ENCODE peak calls at places on chromosomes 1 and 21, in ten cellular contexts. M is activated CD8-positive, alpha-beta T cell treated with anti-CD3 and anti-CD28 coated beads, Interleukin-2, amount 10 ng/mL, durations not matched to agents 7 days and 5 days; F is NCI-H1105; I is K562; T is HT1080; J is NCI-H187 treated with DMSO at 0.1 percent for 48 hours; H is RPMI8226; A is H9; K is heart right ventricle; G is D341Med. Q is an unnamed sample.

GRCh38 chr1:2594641-2595131 is 8.1 kb downstream of the PRXL2B start:
- DNase-seq in M (no peak), T (no peak), I (no peak), F (no peak), J (no peak), H (no peak), G (no peak), A (peak), K (peak), Q (no peak)

GRCh38 chr1:216306830-216307229 is 116.4 kb downstream of the USH2A start:
- DNase-seq in F (no peak), H (no peak), J (no peak), K (no peak), T (no peak), M (no peak), I (no peak), G (no peak), A (no peak), Q (peak)

GRCh38 chr1:20009212-20009611 is 29.8 kb upstream of the PLA2G2A start:
- DNase-seq in G (no peak), H (no peak), K (no peak), T (no peak), A (no peak), J (no peak), F (no peak), M (no peak), I (no peak), Q (no peak)

GRCh38 chr1:93448983-93449805 is 1.3 kb downstream of the FNBP1L start:
- DNase-seq in F (peak), A (peak), G (peak), T (peak), I (no peak), H (peak), K (no peak), M (no peak), J (peak), Q (peak)

GRCh38 chr1:245007686-245008085 is 143.3 kb upstream of the HNRNPU start:
- DNase-seq in F (no peak), M (no peak), K (no peak), A (no peak), J (no peak), T (no peak), I (peak), G (no peak), H (no peak), Q (no peak)

GRCh38 chr1:232982238-232982944 is 32.0 kb downstream of the NTPCR start:
- DNase-seq in H (no peak), K (no peak), J (no peak), M (no peak), F (no peak), T (peak), A (no peak), G (peak), I (no peak), Q (no peak)

GRCh38 chr1:74432325-74432724 is 80.1 kb downstream of the LRRC53 start:
- DNase-seq in A (no peak), I (no peak), K (no peak), H (no peak), T (no peak), G (no peak), M (no peak), J (no peak), F (no peak), Q (no peak)

GRCh38 chr1:246343251-246343650 is 163.8 kb downstream of the SMYD3 start:
- DNase-seq in T (no peak), K (no peak), H (no peak), I (no peak), G (no peak), J (no peak), A (no peak), F (no peak), M (no peak), Q (no peak)

GRCh38 chr1:27912429-27912828 is 22.4 kb upstream of the SMPDL3B start:
- DNase-seq in F (no peak), M (no peak), I (no peak), A (no peak), J (no peak), T (no peak), H (no peak), G (no peak), K (no peak), Q (no peak)

GRCh38 chr1:64915381-64916274 is 50.7 kb downstream of the JAK1 start:
- DNase-seq in A (no peak), J (no peak), M (no peak), G (no peak), T (no peak), I (no peak), K (no peak), F (no peak), H (no peak), Q (peak)

GRCh38 chr1:21149862-21150432 is 26.8 kb downstream of the EIF4G3 start:
- DNase-seq in T (peak), I (no peak), F (no peak), J (no peak), A (no peak), K (peak), M (no peak), G (peak), H (no peak), Q (peak)

GRCh38 chr1:5754817-5755551 is 237.2 kb downstream of the NPHP4 start:
- DNase-seq in M (no peak), G (no peak), F (no peak), K (no peak), J (no peak), I (no peak), T (no peak), A (no peak), H (no peak), Q (no peak)

GRCh38 chr1:183106166-183106565 is 79.9 kb upstream of the LAMC2 start:
- DNase-seq in T (no peak), G (no peak), J (no peak), I (no peak), F (no peak), H (no peak), K (no peak), A (no peak), M (no peak), Q (no peak)

GRCh38 chr1:167715653-167716302 is 6.0 kb upstream of the MPZL1 start:
- DNase-seq in A (no peak), M (no peak), H (no peak), F (no peak), K (no peak), T (no peak), I (no peak), J (no peak), G (no peak), Q (no peak)

GRCh38 chr1:110161822-110162221 is 11.5 kb downstream of the SLC6A17 start:
- DNase-seq in I (no peak), F (peak), G (no peak), J (no peak), M (no peak), T (no peak), A (no peak), H (no peak), K (no peak), Q (no peak)

GRCh38 chr21:45894107-45894810 is 87.3 kb upstream of the COL6A1 start:
- DNase-seq in H (no peak), A (no peak), I (no peak), F (no peak), K (peak), M (no peak), G (no peak), T (no peak), J (no peak), Q (no peak)

GRCh38 chr1:231931846-231932454 is 305.4 kb downstream of the DISC1 start:
- DNase-seq in G (peak), H (peak), M (peak), T (peak), K (no peak), J (no peak), F (no peak), A (peak), I (peak), Q (peak)

GRCh38 chr1:203702130-203702577 is 62.8 kb upstream of the LAX1 start:
- DNase-seq in J (no peak), T (peak), G (peak), M (peak), H (peak), A (peak), F (peak), I (peak), K (no peak), Q (peak)

Q was measured in GM23338.